ENCODE peak calls at places on chromosomes 11 and 22, in eight cellular contexts. One of them, this sample, is unnamed.

GRCh38 chr11:102981324-102981910 is 25.9 kb upstream of the MMP13 start:
- DNase-seq in activated T-cell treated with anti-CD3 and anti-CD28 coated beads for 48 hours: no peak
- DNase-seq in fibroblast of villous mesenchyme: no peak
- DNase-seq in putamen: no peak
- DNase-seq in fibroblast of pulmonary artery: no peak
- DNase-seq in anterior cingulate cortex: no peak
- DNase-seq in stimulated activated effector memory CD8-positive, alpha-beta T cell treated with anti-CD3 and anti-CD28 coated beads, Interleukin-12 subunit alpha, Interleukin-12 subunit beta, amount 100 ng/mL, for 72 hours: no peak
- DNase-seq in CD4-positive, CD25-positive, alpha-beta regulatory T cell: peak; percentile 1
- DNase-seq in this sample: no peak

GRCh38 chr11:69832561-69833413 is 13.6 kb upstream of the FGF3 start:
- DNase-seq in fibroblast of villous mesenchyme: no peak
- DNase-seq in CD4-positive, CD25-positive, alpha-beta regulatory T cell: no peak
- DNase-seq in stimulated activated effector memory CD8-positive, alpha-beta T cell treated with anti-CD3 and anti-CD28 coated beads, Interleukin-12 subunit alpha, Interleukin-12 subunit beta, amount 100 ng/mL, for 72 hours: no peak
- DNase-seq in activated T-cell treated with anti-CD3 and anti-CD28 coated beads for 48 hours: no peak
- DNase-seq in anterior cingulate cortex: no peak
- DNase-seq in putamen: no peak
- DNase-seq in fibroblast of pulmonary artery: no peak
- DNase-seq in this sample: no peak

GRCh38 chr11:75428301-75428724 is 4.7 kb downstream of the KLHL35 start:
- DNase-seq in activated T-cell treated with anti-CD3 and anti-CD28 coated beads for 48 hours: peak; percentile 71
- DNase-seq in CD4-positive, CD25-positive, alpha-beta regulatory T cell: peak; percentile 69
- DNase-seq in anterior cingulate cortex: peak; percentile 89
- DNase-seq in fibroblast of pulmonary artery: peak; percentile 86
- DNase-seq in putamen: peak; percentile 87
- DNase-seq in stimulated activated effector memory CD8-positive, alpha-beta T cell treated with anti-CD3 and anti-CD28 coated beads, Interleukin-12 subunit alpha, Interleukin-12 subunit beta, amount 100 ng/mL, for 72 hours: peak; percentile 18
- DNase-seq in fibroblast of villous mesenchyme: peak; percentile 92
- DNase-seq in this sample: peak; percentile 86

GRCh38 chr22:50695421-50696250 is 23.0 kb downstream of the SHANK3 start:
- DNase-seq in fibroblast of pulmonary artery: no peak
- DNase-seq in putamen: no peak
- DNase-seq in fibroblast of villous mesenchyme: no peak
- DNase-seq in CD4-positive, CD25-positive, alpha-beta regulatory T cell: no peak
- DNase-seq in stimulated activated effector memory CD8-positive, alpha-beta T cell treated with anti-CD3 and anti-CD28 coated beads, Interleukin-12 subunit alpha, Interleukin-12 subunit beta, amount 100 ng/mL, for 72 hours: no peak
- DNase-seq in anterior cingulate cortex: no peak
- DNase-seq in activated T-cell treated with anti-CD3 and anti-CD28 coated beads for 48 hours: no peak
- DNase-seq in this sample: no peak

GRCh38 chr11:3001496-3001895 is 9.4 kb upstream of the NAP1L4 start:
- DNase-seq in stimulated activated effector memory CD8-positive, alpha-beta T cell treated with anti-CD3 and anti-CD28 coated beads, Interleukin-12 subunit alpha, Interleukin-12 subunit beta, amount 100 ng/mL, for 72 hours: no peak
- DNase-seq in activated T-cell treated with anti-CD3 and anti-CD28 coated beads for 48 hours: no peak
- DNase-seq in putamen: peak; percentile 85
- DNase-seq in CD4-positive, CD25-positive, alpha-beta regulatory T cell: no peak
- DNase-seq in anterior cingulate cortex: peak; percentile 43
- DNase-seq in fibroblast of villous mesenchyme: no peak
- DNase-seq in fibroblast of pulmonary artery: no peak
- DNase-seq in this sample: no peak

GRCh38 chr11:118289411-118289810 is 15.1 kb upstream of the CD3E start:
- DNase-seq in fibroblast of pulmonary artery: no peak
- DNase-seq in anterior cingulate cortex: no peak
- DNase-seq in fibroblast of villous mesenchyme: no peak
- DNase-seq in putamen: no peak
- DNase-seq in stimulated activated effector memory CD8-positive, alpha-beta T cell treated with anti-CD3 and anti-CD28 coated beads, Interleukin-12 subunit alpha, Interleukin-12 subunit beta, amount 100 ng/mL, for 72 hours: no peak
- DNase-seq in CD4-positive, CD25-positive, alpha-beta regulatory T cell: no peak
- DNase-seq in activated T-cell treated with anti-CD3 and anti-CD28 coated beads for 48 hours: no peak
- DNase-seq in this sample: no peak

GRCh38 chr22:43173976-43174720 is 12.8 kb downstream of the TTLL12 start:
- DNase-seq in activated T-cell treated with anti-CD3 and anti-CD28 coated beads for 48 hours: no peak
- DNase-seq in fibroblast of pulmonary artery: no peak
- DNase-seq in fibroblast of villous mesenchyme: no peak
- DNase-seq in CD4-positive, CD25-positive, alpha-beta regulatory T cell: no peak
- DNase-seq in putamen: no peak
- DNase-seq in stimulated activated effector memory CD8-positive, alpha-beta T cell treated with anti-CD3 and anti-CD28 coated beads, Interleukin-12 subunit alpha, Interleukin-12 subunit beta, amount 100 ng/mL, for 72 hours: no peak
- DNase-seq in anterior cingulate cortex: no peak
- DNase-seq in this sample: no peak

GRCh38 chr11:92224394-92225205 is at the start of gene FAT3:
- DNase-seq in activated T-cell treated with anti-CD3 and anti-CD28 coated beads for 48 hours: no peak
- DNase-seq in fibroblast of villous mesenchyme: peak; percentile 28
- DNase-seq in putamen: peak; percentile 66
- DNase-seq in fibroblast of pulmonary artery: peak; percentile 39
- DNase-seq in anterior cingulate cortex: peak; percentile 50
- DNase-seq in CD4-positive, CD25-positive, alpha-beta regulatory T cell: no peak
- DNase-seq in stimulated activated effector memory CD8-positive, alpha-beta T cell treated with anti-CD3 and anti-CD28 coated beads, Interleukin-12 subunit alpha, Interleukin-12 subunit beta, amount 100 ng/mL, for 72 hours: no peak
- DNase-seq in this sample: peak; percentile 11

GRCh38 chr11:67261942-67262681 is 4.2 kb upstream of the GRK2 start:
- DNase-seq in CD4-positive, CD25-positive, alpha-beta regulatory T cell: no peak
- DNase-seq in fibroblast of villous mesenchyme: no peak
- DNase-seq in fibroblast of pulmonary artery: no peak
- DNase-seq in putamen: no peak
- DNase-seq in stimulated activated effector memory CD8-positive, alpha-beta T cell treated with anti-CD3 and anti-CD28 coated beads, Interleukin-12 subunit alpha, Interleukin-12 subunit beta, amount 100 ng/mL, for 72 hours: no peak
- DNase-seq in activated T-cell treated with anti-CD3 and anti-CD28 coated beads for 48 hours: no peak
- DNase-seq in anterior cingulate cortex: no peak
- DNase-seq in this sample: no peak

GRCh38 chr22:32020117-32020516 is 22.9 kb upstream of the SLC5A1 start:
- DNase-seq in fibroblast of pulmonary artery: peak; percentile 74
- DNase-seq in stimulated activated effector memory CD8-positive, alpha-beta T cell treated with anti-CD3 and anti-CD28 coated beads, Interleukin-12 subunit alpha, Interleukin-12 subunit beta, amount 100 ng/mL, for 72 hours: no peak
- DNase-seq in fibroblast of villous mesenchyme: peak; percentile 51
- DNase-seq in CD4-positive, CD25-positive, alpha-beta regulatory T cell: no peak
- DNase-seq in activated T-cell treated with anti-CD3 and anti-CD28 coated beads for 48 hours: no peak
- DNase-seq in anterior cingulate cortex: no peak
- DNase-seq in putamen: no peak
- DNase-seq in this sample: no peak

GRCh38 chr11:125312391-125312790 is 147.8 kb downstream of the PKNOX2 start:
- DNase-seq in putamen: no peak
- DNase-seq in anterior cingulate cortex: no peak
- DNase-seq in stimulated activated effector memory CD8-positive, alpha-beta T cell treated with anti-CD3 and anti-CD28 coated beads, Interleukin-12 subunit alpha, Interleukin-12 subunit beta, amount 100 ng/mL, for 72 hours: no peak
- DNase-seq in fibroblast of villous mesenchyme: no peak
- DNase-seq in CD4-positive, CD25-positive, alpha-beta regulatory T cell: no peak
- DNase-seq in activated T-cell treated with anti-CD3 and anti-CD28 coated beads for 48 hours: no peak
- DNase-seq in fibroblast of pulmonary artery: no peak
- DNase-seq in this sample: no peak

This sample was measured in 8988T.